ENCODE peak calls at places on chromosomes 12 and 14, in nine cellular contexts. Z is AG09319; Q is NCI-H345; S is H7; T is stimulated activated CD4-positive, alpha-beta T cell treated with anti-CD3 and anti-CD28 coated beads, Interleukin-1b, Interleukin-23, amount 100 ng/mL, for 24 hours; G is DMS53; R is NCI-H510A treated with DMSO at 0.1 percent for 48 hours; X is right lobe of liver; B is uterus. P is an unnamed sample.

GRCh38 chr12:110174373-110174996 is 50.3 kb downstream of the IFT81 start:
- DNase-seq in Z (no peak), Q (no peak), S (no peak), T (no peak), G (no peak), R (no peak), X (no peak), B (no peak), P (no peak)

GRCh38 chr12:120846721-120847120 is 57.4 kb downstream of the SPPL3 start:
- DNase-seq in Z (peak), Q (no peak), S (no peak), T (no peak), G (no peak), R (no peak), X (no peak), B (no peak), P (no peak)

GRCh38 chr12:128316981-128317526 is 50.1 kb downstream of the TMEM132C start:
- DNase-seq in Z (no peak), Q (no peak), S (no peak), T (no peak), G (no peak), R (no peak), X (no peak), B (no peak), P (no peak)

GRCh38 chr12:69534389-69534822 is 50.9 kb upstream of the CCT2 start:
- DNase-seq in Z (peak), Q (no peak), S (peak), T (no peak), G (peak), R (no peak), X (no peak), B (peak), P (no peak)

GRCh38 chr12:26156996-26157395 is 32.2 kb upstream of the BHLHE41 start:
- DNase-seq in Z (no peak), Q (no peak), S (no peak), T (no peak), G (peak), R (no peak), X (no peak), B (no peak), P (no peak)

GRCh38 chr12:83016226-83016835 is 329.6 kb downstream of the TMTC2 start:
- DNase-seq in Z (peak), Q (no peak), S (no peak), T (no peak), G (peak), R (peak), X (no peak), B (peak), P (no peak)

GRCh38 chr12:108856428-108857157 is 790 bp downstream of the SSH1 start:
- DNase-seq in Z (peak), Q (no peak), S (peak), T (peak), G (peak), R (no peak), X (peak), B (peak), P (peak)

GRCh38 chr12:15735837-15736615 is 53.2 kb downstream of the EPS8 start:
- DNase-seq in Z (no peak), Q (no peak), S (no peak), T (no peak), G (no peak), R (no peak), X (no peak), B (no peak), P (no peak)

GRCh38 chr14:36726128-36726527 is 64.5 kb downstream of the PAX9 start:
- DNase-seq in Z (no peak), Q (no peak), S (no peak), T (no peak), G (no peak), R (no peak), X (no peak), B (no peak), P (no peak)

GRCh38 chr12:5907812-5908211 is 37.2 kb downstream of the ANO2 start:
- DNase-seq in Z (no peak), Q (no peak), S (no peak), T (no peak), G (no peak), R (no peak), X (no peak), B (no peak), P (no peak)

GRCh38 chr14:73741386-73741875 is 27.2 kb upstream of the PNMA1 start:
- DNase-seq in Z (no peak), Q (no peak), S (peak), T (peak), G (no peak), R (peak), X (peak), B (peak), P (no peak)

GRCh38 chr12:27355979-27356378 is 23.3 kb downstream of the BMAL2 start:
- DNase-seq in Z (no peak), Q (no peak), S (no peak), T (no peak), G (no peak), R (no peak), X (no peak), B (no peak), P (no peak)

GRCh38 chr12:123748661-123749060 is 13.4 kb upstream of the DNAH10 start:
- DNase-seq in Z (no peak), Q (no peak), S (no peak), T (no peak), G (no peak), R (no peak), X (no peak), B (no peak), P (no peak)

GRCh38 chr12:120688527-120689071 is 1.6 kb downstream of the MLEC start:
- DNase-seq in Z (no peak), Q (no peak), S (no peak), T (no peak), G (peak), R (peak), X (no peak), B (no peak), P (no peak)

GRCh38 chr12:110661337-110661972 is 27.5 kb downstream of the HVCN1 start:
- DNase-seq in Z (no peak), Q (no peak), S (peak), T (peak), G (no peak), R (no peak), X (no peak), B (no peak), P (no peak)

P was measured in suprapubic skin.